ENCODE peak calls at places on chromosomes 5 and 9, in four cellular contexts. J is SK-N-SH, I is tibial nerve, E is PC-3. D is an unnamed sample.

GRCh38 chr9:88814521-88815101 is 176.7 kb upstream of the S1PR3 start:
- DNase-seq in I (no peak), E (no peak), J (peak), D (no peak)

GRCh38 chr9:1604942-1605560 is 410.1 kb upstream of the SMARCA2 start:
- DNase-seq in I (no peak), E (peak), J (peak), D (no peak)

GRCh38 chr5:12703254-12703653 is 799.0 kb upstream of the CTNND2 start:
- DNase-seq in I (no peak), E (no peak), J (no peak), D (no peak)

GRCh38 chr5:16550316-16550952 is 66.4 kb downstream of the RETREG1 start:
- DNase-seq in J (peak), I (no peak), E (peak), D (no peak)

GRCh38 chr5:14143843-14144585 is 872 bp downstream of the TRIO start:
- DNase-seq in I (no peak), J (peak), E (peak), D (peak)

GRCh38 chr9:19922476-19923118 is 133.8 kb upstream of the SLC24A2 start:
- DNase-seq in J (peak), I (no peak), E (peak), D (peak)

GRCh38 chr9:14730367-14730958 is 7.9 kb upstream of the CER1 start:
- DNase-seq in E (no peak), J (no peak), I (no peak), D (no peak)

GRCh38 chr5:58923355-58923754 is 340.5 kb downstream of the RAB3C start:
- DNase-seq in J (no peak), I (no peak), E (no peak), D (no peak)

GRCh38 chr9:4922101-4922500 is 63.0 kb upstream of the JAK2 start:
- DNase-seq in I (no peak), J (no peak), E (peak), D (no peak)

GRCh38 chr9:127214421-127215265 is 49.9 kb upstream of the GARNL3 start:
- DNase-seq in I (no peak), J (peak), E (peak), D (peak)

GRCh38 chr5:58773744-58774441 is 191.0 kb downstream of the RAB3C start:
- DNase-seq in J (no peak), I (no peak), E (no peak), D (peak)

DNA sequence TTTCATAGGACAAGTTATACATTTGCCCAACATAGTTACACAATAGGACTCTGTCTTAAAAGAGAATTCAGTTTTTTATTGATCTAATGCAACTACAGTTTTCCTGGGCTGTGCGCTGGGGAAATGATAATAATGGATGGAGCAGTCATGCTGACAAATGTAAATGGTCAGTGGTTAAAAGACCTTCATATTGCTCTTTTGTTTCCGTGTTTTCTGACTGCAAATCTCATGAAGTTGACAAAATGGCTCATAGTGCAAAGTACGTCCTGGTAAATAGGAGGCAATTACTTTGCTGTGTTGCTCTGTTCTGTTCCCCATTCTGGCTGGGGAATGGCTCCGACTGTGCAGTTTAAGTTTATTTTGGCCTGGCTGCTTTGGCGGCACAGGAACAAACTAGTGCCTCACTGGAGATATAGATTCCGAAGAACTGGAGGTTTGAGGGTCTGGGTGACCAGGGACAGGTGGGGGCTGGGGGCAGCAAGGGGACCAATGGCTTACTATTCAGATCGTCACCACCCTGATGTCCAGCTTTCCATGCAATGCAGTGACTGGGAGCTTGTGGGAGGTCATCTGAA is 54.3 kb downstream of the PTTG1 start:
- DNase-seq in I (no peak), J (no peak), E (no peak), D (no peak)
- H3K27ac ChIP-seq in I (no peak), J (no peak), E (no peak), D (no peak)

DNA sequence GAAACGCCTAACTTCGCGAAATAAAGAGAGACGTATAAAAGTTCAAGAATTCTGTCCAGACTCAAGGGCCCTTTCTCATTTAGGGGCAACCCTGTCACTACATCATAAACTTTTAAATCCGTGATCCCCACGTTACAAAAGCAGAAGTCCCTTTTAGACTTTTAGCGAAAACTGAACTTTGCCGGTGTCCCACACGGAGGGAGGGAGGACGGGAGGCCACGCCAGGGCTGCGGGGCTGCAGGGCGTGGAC is 517 bp upstream of the F2R start:
- DNase-seq in E (no peak), I (no peak), J (no peak), D (no peak)
- H3K27ac ChIP-seq in E (no peak), I (peak), J (peak), D (no peak)

GRCh38 chr5:1061916-1062315 is 49.9 kb downstream of the SLC12A7 start:
- DNase-seq in J (peak), I (no peak), E (no peak), D (no peak)
- H3K27ac ChIP-seq in J (no peak), I (no peak), E (no peak), D (no peak)

DNA sequence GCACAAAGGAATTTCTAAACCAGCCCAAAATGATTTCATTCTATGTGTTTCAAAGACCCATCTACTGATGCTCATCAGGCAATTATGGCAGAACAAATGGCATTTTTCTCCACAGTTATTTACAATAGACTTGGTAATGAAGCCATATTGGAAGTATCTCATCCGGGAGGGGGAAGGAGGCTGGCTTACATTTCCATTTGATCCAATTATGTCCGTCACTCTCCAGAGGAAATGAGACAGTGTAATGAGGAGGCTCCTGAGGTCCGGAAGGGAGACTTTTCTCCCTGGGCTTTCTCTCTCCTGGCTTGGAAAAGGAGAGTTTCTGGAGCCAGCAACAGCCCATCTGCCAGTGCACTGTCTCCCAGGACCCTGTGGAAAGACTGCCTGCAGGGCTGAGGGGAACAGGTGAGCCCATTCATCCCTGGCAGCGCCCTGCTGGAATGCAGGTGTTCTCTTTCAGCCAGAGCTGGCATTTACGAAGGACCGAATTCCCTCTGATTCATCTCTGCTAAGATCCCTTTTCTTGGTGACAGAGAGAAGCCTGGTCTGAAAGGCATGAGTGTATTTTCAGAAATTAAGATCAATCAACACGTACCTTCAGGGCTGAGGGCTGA is 54.9 kb upstream of the SAP30L start:
- DNase-seq in E (no peak), I (no peak), J (no peak), D (no peak)
- H3K27ac ChIP-seq in E (no peak), I (no peak), J (no peak), D (no peak)

DNA sequence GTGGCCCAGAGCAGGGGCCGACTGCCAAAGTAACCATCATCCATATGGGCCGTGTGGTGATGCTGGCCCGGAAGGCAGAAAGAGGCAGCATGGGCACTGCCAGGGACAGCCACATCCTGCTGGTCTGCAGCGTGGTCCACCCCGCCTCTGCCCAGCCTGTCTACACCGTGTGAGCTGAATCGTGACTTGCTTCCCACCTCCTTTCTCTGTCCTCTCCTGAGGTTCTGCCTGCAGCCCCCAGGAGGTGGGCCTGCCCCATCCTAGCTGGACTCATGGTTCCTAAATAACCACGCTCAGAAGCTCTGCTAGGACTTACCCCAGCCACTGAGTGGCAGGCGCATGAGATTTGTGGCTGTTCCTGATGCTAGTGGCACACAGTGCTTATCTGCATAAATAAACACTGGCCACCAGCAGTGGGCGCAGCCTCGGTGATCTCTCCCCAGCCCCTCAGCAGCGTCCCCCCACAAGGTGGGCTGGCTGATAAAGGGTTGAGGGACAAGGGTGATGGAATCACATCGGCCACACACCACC is 22.6 kb upstream of the SUSD3 start:
- DNase-seq in I (no peak), J (no peak), E (no peak), D (no peak)
- H3K27ac ChIP-seq in I (no peak), J (no peak), E (no peak), D (no peak)